ENCODE peak calls at places on chromosomes 2 and 18, in eight cellular contexts. Y is lung, B is GM23248, X is left ventricle myocardium inferior, U is keratinocyte, E is Peyer's patch, A is mammary epithelial cell, P is mesenchymal stem cell. T is an unnamed sample.
A peak's percentile ranks its signal among the peaks of the same experiment; 100 is the strongest.

GRCh38 chr2:74181739-74182138 is 3.1 kb upstream of the MOB1A start:
- DNase-seq in U (no peak), Y (peak; percentile 63), A (no peak), E (no peak), B (peak; percentile 28), X (no peak), P (no peak), T (no peak)

GRCh38 chr2:182300603-182301002 is 126.2 kb downstream of the PDE1A start:
- DNase-seq in B (no peak), E (no peak), X (no peak), U (no peak), P (no peak), Y (no peak), A (no peak), T (no peak)

GRCh38 chr18:57561728-57562423 is 24.6 kb downstream of the FECH start:
- DNase-seq in P (peak; percentile 61), U (no peak), Y (no peak), A (peak; percentile 19), B (peak; percentile 59), E (no peak), X (no peak), T (peak; percentile 65)

GRCh38 chr2:41405429-41405828 is 642.4 kb upstream of the PKDCC start:
- DNase-seq in U (no peak), Y (no peak), A (no peak), X (no peak), P (no peak), E (no peak), B (no peak), T (no peak)

GRCh38 chr2:134127496-134127895 is 126.4 kb upstream of the MGAT5 start:
- DNase-seq in E (peak; percentile 67), P (no peak), U (no peak), Y (no peak), B (no peak), A (no peak), X (no peak), T (peak; percentile 24)

GRCh38 chr2:191692502-191693115 is 14.7 kb downstream of the NABP1 start:
- DNase-seq in U (no peak), P (no peak), E (no peak), B (peak; percentile 40), X (no peak), A (no peak), Y (no peak), T (no peak)

GRCh38 chr2:9473985-9474360 is 378 bp upstream of the IAH1 start:
- DNase-seq in X (peak; percentile 49), A (no peak), P (no peak), E (no peak), B (peak; percentile 58), U (no peak), Y (peak; percentile 37), T (peak; percentile 59)

GRCh38 chr18:43278401-43278800 is 1.1 kb upstream of the SYT4 start:
- DNase-seq in U (no peak), E (no peak), X (no peak), B (no peak), P (no peak), A (no peak), Y (no peak), T (no peak)

GRCh38 chr18:13612111-13612997 is 114.0 kb downstream of the FAM210A start:
- DNase-seq in A (no peak), X (no peak), Y (no peak), B (peak; percentile 21), E (peak; percentile 63), U (no peak), P (no peak), T (peak; percentile 74)

GRCh38 chr2:74887445-74887951 is 53.6 kb downstream of the HK2 start:
- DNase-seq in A (peak; percentile 93), P (peak; percentile 83), B (peak; percentile 87), U (peak; percentile 88), Y (no peak), E (no peak), X (no peak), T (no peak)

GRCh38 chr2:150207979-150208378 is 279.5 kb downstream of the RND3 start:
- DNase-seq in E (no peak), X (no peak), P (no peak), U (no peak), Y (no peak), A (no peak), B (no peak), T (no peak)

GRCh38 chr18:75208055-75208835 is 694 bp downstream of the PTGR3 start:
- DNase-seq in U (no peak), Y (peak; percentile 54), X (peak; percentile 58), A (peak; percentile 60), E (peak; percentile 74), P (peak; percentile 59), B (peak; percentile 80), T (peak; percentile 7)

GRCh38 chr2:127044977-127045654 is 61.8 kb downstream of the BIN1 start:
- DNase-seq in E (peak; percentile 32), B (peak; percentile 68), X (no peak), A (no peak), U (no peak), Y (no peak), P (no peak), T (no peak)

GRCh38 chr2:122236152-122236892 is 480.9 kb downstream of the TSN start:
- DNase-seq in X (no peak), Y (peak; percentile 30), P (no peak), E (no peak), A (peak; percentile 86), B (peak; percentile 91), U (no peak), T (no peak)

GRCh38 chr2:122543815-122544214 is 788.4 kb downstream of the TSN start:
- DNase-seq in Y (no peak), A (peak; percentile 49), P (no peak), B (peak; percentile 52), X (no peak), E (no peak), U (no peak), T (no peak)

DNA sequence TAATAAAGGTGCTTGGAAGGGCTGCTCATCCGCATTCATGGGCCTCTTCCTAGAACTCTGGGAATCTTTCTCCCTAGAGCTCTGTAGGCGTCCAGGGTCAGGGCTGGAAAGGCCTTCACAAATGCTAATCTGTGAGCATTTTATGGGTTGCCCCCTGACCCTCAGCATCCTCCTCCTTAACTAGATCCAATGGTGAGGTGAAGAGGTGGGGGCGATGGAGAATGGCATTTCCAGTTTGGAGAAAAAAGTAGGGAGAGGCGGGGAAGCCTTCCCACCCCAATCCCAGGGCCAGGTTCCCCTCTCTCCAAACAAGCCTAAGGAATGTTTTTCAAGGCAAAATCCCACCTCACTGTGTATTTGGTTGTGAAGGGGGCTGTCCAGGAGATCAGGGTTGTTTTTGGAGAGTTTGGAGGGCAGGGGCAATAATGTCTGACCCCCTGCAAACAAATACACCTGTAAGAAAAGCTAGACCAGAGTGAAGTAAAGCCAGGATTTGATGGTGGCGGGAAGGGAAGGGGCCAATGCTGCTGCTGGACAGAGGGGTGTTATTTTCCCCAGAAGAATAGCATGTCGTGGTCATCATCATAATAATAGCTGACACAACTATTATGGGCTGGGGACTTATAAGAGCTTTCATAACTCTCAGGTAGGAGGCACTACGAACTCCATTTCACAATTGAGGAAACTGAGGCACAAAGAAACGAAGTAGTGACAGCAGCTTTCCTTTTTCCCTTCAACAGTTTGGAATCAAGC is 1.4 kb upstream of the MYCN start:
- DNase-seq in A (no peak), E (no peak), U (no peak), Y (no peak), B (no peak), X (no peak), P (no peak), T (no peak)
- H3K27me3 ChIP-seq in A (peaks cover 29% of the 10 kb centered on the region), E (peaks cover 5% of the 10 kb centered on the region), U (peaks cover 44% of the 10 kb centered on the region), Y (peaks cover 5% of the 10 kb centered on the region), B (peaks cover 54% of the 10 kb centered on the region), X (peaks cover 57% of the 10 kb centered on the region), P (peaks cover 73% of the 10 kb centered on the region), T (peaks cover 13% of the 10 kb centered on the region)

DNA sequence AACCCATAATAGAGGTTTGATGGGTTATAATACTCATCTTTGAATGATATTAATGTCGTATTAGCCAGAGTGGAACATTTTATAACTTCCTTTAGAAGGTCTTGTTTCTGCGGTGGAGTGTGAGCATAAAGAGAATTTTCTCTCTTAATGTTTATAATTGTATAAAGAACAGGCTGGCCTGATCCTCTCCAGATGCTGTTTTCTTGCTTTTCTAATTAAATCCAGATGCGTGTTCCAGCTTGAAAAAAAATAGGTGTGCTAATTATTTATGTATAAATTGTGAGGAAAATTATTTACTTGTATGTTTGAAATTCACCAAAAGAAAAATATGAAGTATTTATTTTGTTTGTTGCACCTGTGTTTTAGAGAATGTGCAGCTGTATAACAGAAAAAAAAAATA is 219.9 kb upstream of the NXPH2 start:
- DNase-seq in X (no peak), P (no peak), Y (no peak), A (no peak), E (no peak), B (peak; percentile 1), U (no peak), T (no peak)
- H3K27ac ChIP-seq in X (no peak overlapping the region), P (no peak overlapping the region), Y (no peak overlapping the region), A (no peak overlapping the region), E (no peak overlapping the region), B (no peak overlapping the region), U (no peak overlapping the region), T (no peak overlapping the region)

GRCh38 chr2:113283704-113284284 is 5.1 kb upstream of the PAX8 start:
- DNase-seq in Y (peak; percentile 83), U (peak; percentile 90), A (peak; percentile 98), X (peak; percentile 50), B (peak; percentile 94), P (peak; percentile 90), E (no peak), T (no peak)
- H3K27me3 ChIP-seq in Y (no peaks in the 10 kb centered on the region), U (no peaks in the 10 kb centered on the region), A (no peaks in the 10 kb centered on the region), X (peaks cover 9% of the 10 kb centered on the region), B (no peaks in the 10 kb centered on the region), P (no peaks in the 10 kb centered on the region), E (no peaks in the 10 kb centered on the region), T (peaks cover 10% of the 10 kb centered on the region)

GRCh38 chr2:180075763-180076362 is 68.8 kb upstream of the CWC22 start:
- DNase-seq in U (no peak), Y (no peak), B (no peak), P (no peak), X (no peak), A (no peak), E (no peak), T (no peak)

GRCh38 chr2:180077295-180077906 is 70.3 kb upstream of the CWC22 start:
- DNase-seq in B (peak; percentile 40), Y (no peak), A (peak; percentile 6), X (no peak), U (no peak), E (no peak), P (peak; percentile 16), T (no peak)

GRCh38 chr2:180071797-180072196 is 64.7 kb upstream of the CWC22 start:
- DNase-seq in E (no peak), U (no peak), B (no peak), A (no peak), Y (no peak), X (no peak), P (no peak), T (no peak)
- H3K27ac ChIP-seq in E (no peak overlapping the region), U (no peak overlapping the region), B (no peak overlapping the region), A (no peak overlapping the region), Y (no peak overlapping the region), X (no peak overlapping the region), P (no peak overlapping the region), T (no peak overlapping the region)

DNA sequence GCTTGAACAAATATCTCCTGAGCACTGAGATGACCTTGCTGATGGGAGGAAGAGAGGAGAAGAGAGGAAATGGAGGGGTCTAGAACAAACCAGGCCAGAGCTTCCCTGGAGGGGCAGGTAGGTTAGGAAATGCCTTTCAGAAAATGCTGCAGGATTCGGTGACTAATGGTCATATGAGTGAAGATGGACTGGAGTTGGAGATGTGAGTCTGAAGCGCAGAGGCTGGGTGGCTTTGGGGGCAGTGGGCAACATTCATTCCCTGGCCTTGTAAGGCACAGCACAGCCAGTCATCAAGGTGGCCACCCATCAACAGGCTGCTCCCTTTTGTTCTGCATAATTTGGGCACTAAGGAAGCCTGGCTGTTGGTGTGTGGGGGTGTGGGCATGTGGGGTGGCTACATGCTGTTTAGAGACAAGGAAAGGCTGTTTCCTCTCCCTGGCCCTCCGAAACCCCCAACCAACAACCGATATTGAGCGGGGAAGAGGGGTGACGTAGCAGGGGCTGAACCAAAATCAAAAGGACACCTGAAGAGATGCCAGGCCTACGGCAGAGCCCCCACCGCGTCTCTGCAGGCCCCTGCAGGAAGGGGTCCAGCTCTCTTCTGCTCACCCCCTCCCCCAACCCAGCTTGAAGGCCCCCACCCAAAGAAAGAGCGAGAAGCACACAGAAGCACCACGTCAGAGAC is 1.5 kb downstream of the SLC30A3 start:
- DNase-seq in A (no peak), Y (no peak), E (no peak), B (no peak), P (no peak), U (no peak), X (no peak), T (no peak)
- H3K27me3 ChIP-seq in A (peaks cover 48% of the 10 kb centered on the region), Y (no peaks in the 10 kb centered on the region), E (peaks cover 41% of the 10 kb centered on the region), B (peaks cover 70% of the 10 kb centered on the region), P (peaks cover 86% of the 10 kb centered on the region), U (peaks cover 85% of the 10 kb centered on the region), X (peaks cover 98% of the 10 kb centered on the region), T (peaks cover 26% of the 10 kb centered on the region)

T was measured in CD4-positive, CD25-positive, alpha-beta regulatory T cell.